ENCODE peak calls at places on chromosomes 11 and 22, in four cellular contexts. V, L, J and N are unnamed samples.

GRCh38 chr11:67195971-67196418 is 70.3 kb upstream of the GRK2 start:
- DNase-seq in J (peak), L (no peak), V (no peak), N (no peak)

GRCh38 chr11:78212586-78213371 is 24.1 kb downstream of the USP35 start:
- DNase-seq in V (no peak), J (no peak), L (no peak), N (peak)

GRCh38 chr11:12693485-12694181 is 19.4 kb downstream of the TEAD1 start:
- DNase-seq in V (no peak), L (no peak), J (peak), N (peak)

GRCh38 chr11:76152741-76153608 is 53.3 kb downstream of the WNT11 start:
- DNase-seq in V (no peak), L (no peak), J (no peak), N (no peak)

GRCh38 chr22:19719055-19719482 is 4.3 kb upstream of the GP1BB start:
- DNase-seq in J (no peak), V (no peak), L (no peak), N (no peak)

GRCh38 chr11:73262851-73263495 is 9.2 kb upstream of the P2RY6 start:
- DNase-seq in V (no peak), L (no peak), J (no peak), N (no peak)

GRCh38 chr11:8261921-8262551 is 1.6 kb downstream of the LMO1 start:
- DNase-seq in V (no peak), J (no peak), L (no peak), N (peak)

GRCh38 chr22:37953062-37953436 is 352 bp downstream of the C22orf23 start:
- DNase-seq in V (no peak), J (no peak), L (no peak), N (no peak)